ENCODE peak calls at places on chromosome 16, in five cellular contexts. Q, A, C, U and K are unnamed samples.

GRCh38 chr16:67760206-67760605 is 41.1 kb upstream of the GFOD2 start:
- DNase-seq in U (no peak), A (no peak), Q (no peak), C (no peak), K (no peak)

GRCh38 chr16:89009343-89010209 is 32.6 kb upstream of the CBFA2T3 start:
- DNase-seq in A (no peak), Q (no peak), C (peak; percentile 63), U (peak; percentile 36), K (no peak)

GRCh38 chr16:81280393-81280792 is 34.4 kb upstream of the GAN start:
- DNase-seq in A (no peak), Q (no peak), C (no peak), U (no peak), K (no peak)

GRCh38 chr16:88569614-88569984 is 604 bp upstream of the ZC3H18 start:
- DNase-seq in U (peak; percentile 6), Q (no peak), C (peak; percentile 84), A (no peak), K (no peak)

GRCh38 chr16:79283578-79283977 is 317.0 kb downstream of the MAF start:
- DNase-seq in U (peak; percentile 82), C (no peak), Q (no peak), A (no peak), K (no peak)

GRCh38 chr16:27138257-27138656 is 65.1 kb upstream of the KDM8 start:
- DNase-seq in Q (no peak), U (no peak), C (no peak), A (no peak), K (no peak)

GRCh38 chr16:2212362-2213324 is 2.0 kb upstream of the BRICD5 start:
- DNase-seq in Q (no peak), A (no peak), U (no peak), C (peak; percentile 80), K (no peak)

GRCh38 chr16:3577302-3577752 is at the start of gene NLRC3:
- DNase-seq in Q (no peak), A (peak; percentile 21), U (no peak), C (peak; percentile 46), K (no peak)

GRCh38 chr16:50448981-50449380 is 80.2 kb upstream of the BRD7 start:
- DNase-seq in C (no peak), U (no peak), Q (no peak), A (no peak), K (no peak)

GRCh38 chr16:66930189-66930588 is 4.0 kb downstream of the CIAO2B start:
- DNase-seq in U (no peak), C (peak; percentile 76), Q (no peak), A (no peak), K (peak; percentile 84)

GRCh38 chr16:48963306-48963705 is 318.3 kb downstream of the CBLN1 start:
- DNase-seq in A (no peak), Q (no peak), C (no peak), U (no peak), K (peak; percentile 60)

GRCh38 chr16:50747206-50747956 is 5.5 kb downstream of the CYLD start:
- DNase-seq in Q (no peak), A (no peak), U (peak; percentile 53), C (no peak), K (no peak)

GRCh38 chr16:83344014-83344413 is 463.8 kb upstream of the HSBP1 start:
- DNase-seq in A (no peak), Q (no peak), C (no peak), U (no peak), K (no peak)

GRCh38 chr16:26269663-26270062 is 577.9 kb downstream of the HS3ST4 start:
- DNase-seq in Q (no peak), A (no peak), C (no peak), U (peak; percentile 56), K (no peak)

GRCh38 chr16:31333686-31334649 is 21.0 kb upstream of the ITGAX start:
- DNase-seq in C (peak; percentile 32), A (no peak), U (peak; percentile 15), Q (no peak), K (no peak)

GRCh38 chr16:48860341-48860740 is 250.4 kb upstream of the N4BP1 start:
- DNase-seq in Q (no peak), A (no peak), C (no peak), U (no peak), K (no peak)

GRCh38 chr16:1494711-1495110 is 1.6 kb downstream of the TELO2 start:
- DNase-seq in A (no peak), Q (no peak), U (no peak), C (peak; percentile 69), K (no peak)

GRCh38 chr16:2002406-2003230 is 7.0 kb downstream of the ZNF598 start:
- DNase-seq in Q (no peak), U (no peak), A (no peak), C (peak; percentile 75), K (no peak)